ENCODE peak calls at places on chromosomes 1 and 21, in four cellular contexts. X is neuronal stem cell, R is H1, A is mesenchymal stem cell. N is an unnamed sample.
A peak's percentile ranks its signal among the peaks of the same experiment; 100 is the strongest.

GRCh38 chr21:46006547-46007497 is 25.3 kb downstream of the COL6A1 start:
- DNase-seq in X (no peak), R (peak; percentile 38), A (no peak), N (no peak)

GRCh38 chr1:41799723-41800122 is 119.0 kb downstream of the HIVEP3 start:
- DNase-seq in X (no peak), R (no peak), A (no peak), N (peak; percentile 26)

GRCh38 chr1:50423670-50424000 is 392 bp upstream of the DMRTA2 start:
- DNase-seq in X (no peak), R (no peak), A (peak; percentile 36), N (no peak)

GRCh38 chr1:70685300-70686286 is 274.5 kb downstream of the CTH start:
- DNase-seq in X (peak; percentile 49), R (peak; percentile 71), A (peak; percentile 37), N (peak; percentile 87)

GRCh38 chr1:21263653-21264225 is 26.5 kb downstream of the ECE1 start:
- DNase-seq in X (no peak), R (no peak), A (peak; percentile 11), N (no peak)

GRCh38 chr1:9322845-9323244 is 30.2 kb downstream of the SPSB1 start:
- DNase-seq in X (no peak), R (no peak), A (no peak), N (peak; percentile 92)

GRCh38 chr1:15386128-15386824 is 23.4 kb upstream of the EFHD2 start:
- DNase-seq in X (no peak), R (peak; percentile 63), A (peak; percentile 17), N (no peak)

GRCh38 chr1:67987046-67987799 is 63.2 kb downstream of the DIRAS3 start:
- DNase-seq in X (no peak), R (no peak), A (peak; percentile 57), N (peak; percentile 73)

GRCh38 chr21:36701912-36702621 is 3.2 kb downstream of the SIM2 start:
- DNase-seq in X (no peak), R (peak; percentile 65), A (no peak), N (peak; percentile 36)

GRCh38 chr21:42653492-42654061 is at the start of gene PDE9A:
- DNase-seq in X (peak; percentile 63), R (peak; percentile 69), A (peak; percentile 37), N (no peak)

GRCh38 chr1:40774266-40774998 is 9.2 kb upstream of the KCNQ4 start:
- DNase-seq in X (peak; percentile 53), R (peak; percentile 88), A (peak; percentile 33), N (peak; percentile 50)

GRCh38 chr21:10575311-10575667 is 53.9 kb downstream of the TPTE start:
- DNase-seq in X (no peak), R (no peak), A (no peak), N (no peak)

GRCh38 chr1:45134468-45134873 is 71.9 kb downstream of the ZSWIM5 start:
- DNase-seq in X (no peak), R (no peak), A (no peak), N (no peak)

GRCh38 chr1:83791821-83792437 is 207.0 kb downstream of the TTLL7 start:
- DNase-seq in X (no peak), R (no peak), A (peak; percentile 83), N (no peak)

GRCh38 chr1:33640114-33640660 is 167.7 kb downstream of the ZSCAN20 start:
- DNase-seq in X (no peak), R (no peak), A (peak; percentile 2), N (no peak)

GRCh38 chr21:33451634-33452071 is 28.1 kb downstream of the TMEM50B start:
- DNase-seq in X (no peak), R (no peak), A (peak; percentile 22), N (peak; percentile 19)

GRCh38 chr1:203178821-203179220 is 3.2 kb upstream of the MYBPH start:
- DNase-seq in X (no peak), R (no peak), A (no peak), N (no peak)

GRCh38 chr21:16418663-16419062 is 688.9 kb downstream of the USP25 start:
- DNase-seq in X (no peak), R (no peak), A (no peak), N (no peak)

GRCh38 chr1:22342734-22343191 is 108.9 kb upstream of the ZBTB40 start:
- DNase-seq in X (no peak), R (no peak), A (no peak), N (peak; percentile 72)

GRCh38 chr1:154481058-154481457 is 21.0 kb upstream of the TDRD10 start:
- DNase-seq in X (peak; percentile 42), R (no peak), A (no peak), N (no peak)

GRCh38 chr1:1529936-1530335 is 10.5 kb downstream of the TMEM240 start:
- DNase-seq in X (no peak), R (no peak), A (no peak), N (no peak)

GRCh38 chr1:186925881-186926676 is 97.3 kb downstream of the PLA2G4A start:
- DNase-seq in X (no peak), R (no peak), A (no peak), N (peak; percentile 14)

GRCh38 chr1:62175568-62176179 is 19.0 kb upstream of the L1TD1 start:
- DNase-seq in X (peak; percentile 60), R (peak; percentile 71), A (peak; percentile 41), N (peak; percentile 51)

GRCh38 chr1:183214021-183214970 is 28.2 kb downstream of the LAMC2 start:
- DNase-seq in X (no peak), R (no peak), A (no peak), N (no peak)
- H3K4me2 ChIP-seq in X (no peak overlapping the region), R (no peak overlapping the region), A (no peak overlapping the region), N (no peak overlapping the region)

GRCh38 chr1:111720977-111721670 is 18.1 kb downstream of the INKA2 start:
- DNase-seq in X (no peak), R (peak; percentile 50), A (no peak), N (no peak)

GRCh38 chr1:111719135-111719534 is 20.1 kb downstream of the INKA2 start:
- DNase-seq in X (no peak), R (no peak), A (no peak), N (no peak)

GRCh38 chr1:111723091-111723806 is 15.9 kb downstream of the INKA2 start:
- DNase-seq in X (no peak), R (no peak), A (no peak), N (no peak)

GRCh38 chr1:111719561-111720239 is 19.5 kb downstream of the INKA2 start:
- DNase-seq in X (no peak), R (no peak), A (no peak), N (no peak)

DNA sequence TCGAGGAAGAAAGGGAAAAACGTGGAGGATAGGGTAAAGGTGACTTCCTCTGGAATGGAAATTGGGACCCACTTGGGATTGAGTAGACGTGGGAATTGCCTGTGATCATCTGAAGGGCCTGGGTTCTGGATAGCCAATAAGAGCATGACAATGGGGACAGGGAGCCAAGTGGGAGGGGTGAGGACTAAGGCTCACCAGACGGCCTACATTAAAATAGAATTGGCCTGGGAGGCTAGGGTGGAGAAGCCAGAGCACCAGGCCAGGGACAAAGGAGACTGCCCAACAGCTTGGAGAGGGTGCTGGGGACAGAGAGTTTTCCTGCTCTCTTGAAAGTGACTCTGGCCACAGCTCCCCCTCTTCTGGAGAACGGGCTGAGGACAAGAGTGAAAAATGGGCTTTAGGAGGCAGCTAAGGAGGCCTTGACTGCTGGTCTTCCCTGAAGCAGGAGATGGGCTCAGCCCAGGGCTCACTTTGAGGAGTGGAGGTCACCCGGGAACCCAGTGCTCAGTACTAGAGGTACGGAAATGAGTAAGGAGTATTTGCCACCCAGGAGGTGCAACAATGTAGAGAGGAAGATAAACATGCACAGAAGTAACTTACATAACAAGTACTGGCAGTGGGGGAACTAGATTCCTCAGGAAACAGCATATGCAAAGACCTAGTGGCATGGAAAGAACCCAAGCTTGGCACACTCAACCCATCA is 18.8 kb downstream of the INKA2 start:
- DNase-seq in X (no peak), R (no peak), A (no peak), N (no peak)
- H3K4me3 ChIP-seq in X (no peak overlapping the region), R (no peak overlapping the region), A (no peak overlapping the region), N (no peak overlapping the region)

GRCh38 chr1:183233113-183233512 is 47.0 kb downstream of the LAMC2 start:
- DNase-seq in X (no peak), R (no peak), A (no peak), N (no peak)

GRCh38 chr1:183236158-183236725 is 50.2 kb downstream of the LAMC2 start:
- DNase-seq in X (no peak), R (no peak), A (no peak), N (no peak)

GRCh38 chr1:183234660-183235476 is 48.8 kb downstream of the LAMC2 start:
- DNase-seq in X (peak; percentile 63), R (peak; percentile 66), A (peak; percentile 97), N (peak; percentile 33)

GRCh38 chr1:183237046-183237445 is 51.0 kb downstream of the LAMC2 start:
- DNase-seq in X (no peak), R (no peak), A (no peak), N (no peak)

GRCh38 chr1:183235503-183235902 is 49.4 kb downstream of the LAMC2 start:
- DNase-seq in X (no peak), R (no peak), A (no peak), N (no peak)
- H2BK12ac ChIP-seq in X (no peak overlapping the region), R (no peak overlapping the region), A (peak overlapping the region; percentile 97), N (peak overlapping the region; percentile 95)

GRCh38 chr1:225868631-225869330 is 13.4 kb downstream of the TMEM63A start:
- DNase-seq in X (no peak), R (no peak), A (no peak), N (no peak)
- H3K4me2 ChIP-seq in X (no peak overlapping the region), R (no peak overlapping the region), A (no peak overlapping the region), N (no peak overlapping the region)

DNA sequence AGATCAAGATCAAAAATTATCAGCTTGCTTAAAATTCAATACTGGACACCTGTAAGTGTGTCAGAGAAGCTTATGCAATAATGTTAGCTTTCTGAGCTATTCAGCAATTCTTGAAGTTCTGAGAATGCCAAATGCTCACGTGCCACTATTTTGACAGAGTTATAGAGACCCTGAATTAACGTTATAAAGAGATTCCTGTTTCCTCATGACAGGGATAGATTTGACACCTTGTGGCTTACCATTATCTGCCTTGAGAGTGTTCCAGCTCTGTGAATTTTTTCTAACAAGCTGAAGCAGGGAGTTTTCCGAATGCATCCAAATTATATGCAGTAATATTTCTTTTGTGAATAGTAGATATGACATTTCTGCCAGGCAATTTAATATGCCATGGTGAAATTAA is 781.6 kb downstream of the ADGRL2 start:
- DNase-seq in X (no peak), R (no peak), A (no peak), N (no peak)
- H3K4me3 ChIP-seq in X (no peak overlapping the region), R (no peak overlapping the region), A (no peak overlapping the region), N (no peak overlapping the region)

GRCh38 chr1:93599479-93599878 is 82.2 kb downstream of the BCAR3 start:
- DNase-seq in X (no peak), R (no peak), A (no peak), N (no peak)

GRCh38 chr1:93598861-93599439 is 82.7 kb downstream of the BCAR3 start:
- DNase-seq in X (no peak), R (no peak), A (no peak), N (no peak)

GRCh38 chr1:93596329-93597089 is 85.1 kb downstream of the BCAR3 start:
- DNase-seq in X (no peak), R (no peak), A (no peak), N (no peak)

GRCh38 chr1:93598396-93598795 is 83.2 kb downstream of the BCAR3 start:
- DNase-seq in X (no peak), R (no peak), A (no peak), N (no peak)

GRCh38 chr1:93597697-93598096 is 83.9 kb downstream of the BCAR3 start:
- DNase-seq in X (no peak), R (no peak), A (no peak), N (no peak)
- H2BK12ac ChIP-seq in X (no peak overlapping the region), R (no peak overlapping the region), A (no peak overlapping the region), N (no peak overlapping the region)

DNA sequence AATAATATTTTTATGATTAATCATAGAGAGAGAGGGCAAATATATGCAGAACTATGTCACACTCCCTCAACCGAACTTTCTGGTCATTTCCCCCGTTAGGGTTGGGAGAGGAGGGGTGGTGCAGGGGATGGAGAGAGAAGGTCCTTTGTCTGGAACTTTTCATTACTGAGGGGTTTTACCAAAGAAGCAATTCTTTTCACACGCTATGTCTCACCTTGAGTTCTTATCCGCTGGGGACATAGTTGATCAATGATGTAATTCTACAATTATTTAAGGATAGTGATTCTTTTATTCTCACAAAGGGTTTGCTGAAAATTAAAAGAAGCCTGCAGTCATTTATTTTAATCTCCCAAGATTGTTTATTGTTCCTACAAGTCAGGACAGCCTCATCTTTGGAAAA is 98.3 kb upstream of the RUNX1 start:
- DNase-seq in X (no peak), R (no peak), A (no peak), N (no peak)
- H3K4me2 ChIP-seq in X (no peak overlapping the region), R (no peak overlapping the region), A (no peak overlapping the region), N (no peak overlapping the region)